ENCODE peak calls at places on chromosomes 1 and 21, in eight cellular contexts. One of them, this sample, is unnamed.
A peak's percentile ranks its signal among the peaks of the same experiment; 100 is the strongest.

GRCh38 chr1:102174259-102174863 is 177.6 kb upstream of the OLFM3 start:
- DNase-seq in fibroblast of mammary gland: no peak
- DNase-seq in head of caudate nucleus: no peak
- DNase-seq in caudate nucleus: no peak
- DNase-seq in left ventricle myocardium inferior: no peak
- DNase-seq in A172: no peak
- DNase-seq in A673: no peak
- DNase-seq in coronary artery: no peak
- DNase-seq in this sample: no peak

GRCh38 chr1:186899577-186899976 is 70.8 kb downstream of the PLA2G4A start:
- DNase-seq in fibroblast of mammary gland: no peak
- DNase-seq in head of caudate nucleus: no peak
- DNase-seq in caudate nucleus: peak; percentile 29
- DNase-seq in left ventricle myocardium inferior: no peak
- DNase-seq in A172: no peak
- DNase-seq in A673: no peak
- DNase-seq in coronary artery: no peak
- DNase-seq in this sample: no peak

GRCh38 chr1:44714944-44715571 is 15.9 kb downstream of the RNU5D-1 start:
- DNase-seq in fibroblast of mammary gland: peak; percentile 81
- DNase-seq in head of caudate nucleus: peak; percentile 68
- DNase-seq in caudate nucleus: peak; percentile 48
- DNase-seq in left ventricle myocardium inferior: peak; percentile 29
- DNase-seq in A172: peak; percentile 58
- DNase-seq in A673: peak; percentile 83
- DNase-seq in coronary artery: no peak
- DNase-seq in this sample: no peak

GRCh38 chr1:22131875-22132486 is 10.9 kb downstream of the WNT4 start:
- DNase-seq in fibroblast of mammary gland: no peak
- DNase-seq in head of caudate nucleus: no peak
- DNase-seq in caudate nucleus: no peak
- DNase-seq in left ventricle myocardium inferior: no peak
- DNase-seq in A172: no peak
- DNase-seq in A673: peak; percentile 41
- DNase-seq in coronary artery: no peak
- DNase-seq in this sample: no peak

GRCh38 chr1:154972517-154973343 is 1.8 kb upstream of the CKS1B start:
- DNase-seq in fibroblast of mammary gland: peak; percentile 88
- DNase-seq in head of caudate nucleus: no peak
- DNase-seq in caudate nucleus: no peak
- DNase-seq in left ventricle myocardium inferior: peak; percentile 52
- DNase-seq in A172: peak; percentile 99
- DNase-seq in A673: peak; percentile 86
- DNase-seq in coronary artery: peak; percentile 94
- DNase-seq in this sample: peak; percentile 90

GRCh38 chr1:182588460-182589396 is at the start of gene RNASEL:
- DNase-seq in fibroblast of mammary gland: peak; percentile 81
- DNase-seq in head of caudate nucleus: peak; percentile 78
- DNase-seq in caudate nucleus: peak; percentile 66
- DNase-seq in left ventricle myocardium inferior: peak; percentile 68
- DNase-seq in A172: peak; percentile 79
- DNase-seq in A673: peak; percentile 77
- DNase-seq in coronary artery: peak; percentile 89
- DNase-seq in this sample: peak; percentile 91

GRCh38 chr1:110606784-110607662 is 865 bp upstream of the KCNA2 start:
- DNase-seq in fibroblast of mammary gland: no peak
- DNase-seq in head of caudate nucleus: peak; percentile 48
- DNase-seq in caudate nucleus: no peak
- DNase-seq in left ventricle myocardium inferior: peak; percentile 15
- DNase-seq in A172: no peak
- DNase-seq in A673: peak; percentile 61
- DNase-seq in coronary artery: no peak
- DNase-seq in this sample: no peak

GRCh38 chr1:109975718-109976117 is 8.8 kb upstream of the AHCYL1 start:
- DNase-seq in fibroblast of mammary gland: peak; percentile 85
- DNase-seq in head of caudate nucleus: no peak
- DNase-seq in caudate nucleus: no peak
- DNase-seq in left ventricle myocardium inferior: no peak
- DNase-seq in A172: peak; percentile 85
- DNase-seq in A673: no peak
- DNase-seq in coronary artery: no peak
- DNase-seq in this sample: no peak

GRCh38 chr1:223422911-223423310 is 29.7 kb downstream of the CCDC185 start:
- DNase-seq in fibroblast of mammary gland: no peak
- DNase-seq in head of caudate nucleus: no peak
- DNase-seq in caudate nucleus: no peak
- DNase-seq in left ventricle myocardium inferior: no peak
- DNase-seq in A172: no peak
- DNase-seq in A673: no peak
- DNase-seq in coronary artery: no peak
- DNase-seq in this sample: no peak

GRCh38 chr21:17554619-17555472 is 42.0 kb downstream of the CXADR start:
- DNase-seq in fibroblast of mammary gland: peak; percentile 35
- DNase-seq in head of caudate nucleus: no peak
- DNase-seq in caudate nucleus: peak; percentile 2
- DNase-seq in left ventricle myocardium inferior: no peak
- DNase-seq in A172: peak; percentile 37
- DNase-seq in A673: no peak
- DNase-seq in coronary artery: no peak
- DNase-seq in this sample: no peak

GRCh38 chr1:175043824-175044223 is 20.6 kb upstream of the MRPS14 start:
- DNase-seq in fibroblast of mammary gland: no peak
- DNase-seq in head of caudate nucleus: no peak
- DNase-seq in caudate nucleus: no peak
- DNase-seq in left ventricle myocardium inferior: no peak
- DNase-seq in A172: no peak
- DNase-seq in A673: no peak
- DNase-seq in coronary artery: no peak
- DNase-seq in this sample: no peak

This sample was measured in aorta.